ENCODE peak calls at places on chromosomes 4 and X, in ten cellular contexts. L, G, E, Y, C, U, N, M, B and H are unnamed samples.

GRCh38 chrX:115560978-115561604 is at the start of gene PLS3:
- DNase-seq in N (peak), U (no peak), B (peak), C (peak), E (peak), Y (peak), G (peak), M (peak), L (no peak), H (peak)

GRCh38 chr4:183508693-183509092 is 3.8 kb downstream of the ING2 start:
- DNase-seq in M (no peak), E (no peak), B (no peak), Y (no peak), C (no peak), N (no peak), G (no peak), U (no peak), L (no peak), H (no peak)

GRCh38 chrX:17527135-17527701 is 152.2 kb downstream of the NHS start:
- DNase-seq in C (no peak), L (no peak), Y (no peak), U (no peak), N (no peak), M (no peak), G (no peak), E (no peak), B (no peak), H (peak)

GRCh38 chrX:15310117-15310516 is 5.3 kb downstream of the ASB11 start:
- DNase-seq in M (no peak), U (no peak), N (peak), G (no peak), B (peak), Y (no peak), E (peak), C (no peak), L (no peak), H (peak)

GRCh38 chr4:118712872-118713271 is 27.7 kb downstream of the METTL14 start:
- DNase-seq in U (no peak), Y (no peak), G (peak), L (no peak), C (no peak), E (no peak), M (peak), B (no peak), N (no peak), H (no peak)

GRCh38 chr4:7651461-7651921 is 216.8 kb upstream of the PSAPL1 start:
- DNase-seq in L (no peak), B (peak), U (no peak), N (peak), G (no peak), M (peak), E (no peak), C (no peak), Y (no peak), H (peak)

GRCh38 chr4:4386736-4387392 is at the start of gene NSG1:
- DNase-seq in N (no peak), U (no peak), E (peak), C (no peak), B (peak), G (no peak), L (no peak), M (peak), Y (no peak), H (no peak)

GRCh38 chr4:39682133-39682532 is 15.8 kb upstream of the UBE2K start:
- DNase-seq in G (no peak), N (no peak), M (no peak), E (no peak), C (no peak), Y (no peak), B (no peak), U (no peak), L (no peak), H (no peak)

GRCh38 chrX:130083656-130084382 is 26.5 kb downstream of the ELF4 start:
- DNase-seq in G (no peak), B (no peak), M (no peak), C (no peak), L (no peak), U (peak), Y (no peak), E (no peak), N (no peak), H (no peak)

GRCh38 chrX:46617906-46618305 is 44.3 kb downstream of the CHST7 start:
- DNase-seq in G (no peak), M (no peak), Y (no peak), L (no peak), N (no peak), C (no peak), E (no peak), B (no peak), U (no peak), H (no peak)

GRCh38 chrX:107734646-107735045 is 40.9 kb downstream of the TSC22D3 start:
- DNase-seq in C (no peak), G (no peak), M (no peak), U (no peak), L (no peak), E (no peak), B (no peak), Y (no peak), N (no peak), H (no peak)

GRCh38 chr4:10173039-10173753 is 56.6 kb upstream of the WDR1 start:
- DNase-seq in U (no peak), B (peak), Y (no peak), G (peak), E (peak), N (peak), L (no peak), C (no peak), M (peak), H (no peak)

GRCh38 chr4:17260395-17260907 is 251.4 kb downstream of the QDPR start:
- DNase-seq in B (no peak), G (no peak), M (no peak), U (no peak), N (no peak), Y (no peak), E (no peak), C (no peak), L (no peak), H (no peak)

GRCh38 chrX:68599256-68600152 is 48.0 kb upstream of the STARD8 start:
- DNase-seq in G (no peak), C (no peak), Y (no peak), U (no peak), E (no peak), M (peak), L (no peak), B (no peak), N (no peak), H (no peak)

GRCh38 chr4:37609621-37610020 is 76.6 kb downstream of the RELL1 start:
- DNase-seq in M (no peak), C (no peak), Y (no peak), U (no peak), G (no peak), N (no peak), L (no peak), B (no peak), E (no peak), H (no peak)

GRCh38 chr4:42515156-42515884 is 118.0 kb downstream of the SHISA3 start:
- DNase-seq in C (no peak), U (no peak), M (no peak), B (no peak), Y (no peak), G (no peak), L (no peak), E (no peak), N (no peak), H (no peak)

GRCh38 chrX:112774142-112774541 is 66.5 kb downstream of the AMOT start:
- DNase-seq in Y (no peak), U (no peak), L (no peak), G (no peak), N (no peak), B (no peak), C (no peak), E (no peak), M (no peak), H (no peak)

GRCh38 chr4:16824278-16824806 is 74.1 kb downstream of the LDB2 start:
- DNase-seq in G (no peak), E (no peak), N (no peak), U (no peak), C (no peak), Y (no peak), B (no peak), M (no peak), L (no peak), H (no peak)

GRCh38 chrX:54977387-54977786 is 16.6 kb downstream of the PFKFB1 start:
- DNase-seq in B (no peak), L (no peak), N (no peak), U (no peak), M (no peak), G (no peak), C (no peak), E (no peak), Y (no peak), H (no peak)

GRCh38 chrX:96719161-96719875 is 34.7 kb downstream of the DIAPH2 start:
- DNase-seq in E (no peak), B (no peak), N (no peak), C (no peak), M (no peak), U (no peak), G (no peak), Y (no peak), L (no peak), H (no peak)

GRCh38 chr4:47990145-47990544 is 26.3 kb downstream of the CNGA1 start:
- DNase-seq in G (no peak), C (no peak), M (no peak), B (no peak), N (no peak), E (no peak), L (no peak), Y (no peak), U (no peak), H (no peak)

GRCh38 chrX:70970482-70970999 is 39.6 kb upstream of the SLC7A3 start:
- DNase-seq in M (peak), N (no peak), B (peak), U (no peak), Y (no peak), L (no peak), E (no peak), G (no peak), C (peak), H (peak)

GRCh38 chr4:159487284-159487747 is 384.4 kb downstream of the RAPGEF2 start:
- DNase-seq in G (peak), M (peak), N (peak), C (peak), Y (peak), B (peak), E (peak), U (no peak), L (no peak), H (peak)